ENCODE peak calls at places on chromosomes 7 and 10, in four cellular contexts. B is upper lobe of left lung, S is HCT116, G is K562. F is an unnamed sample. For H3K4me1, the result is how much of the 10 kb centered on the place peaks cover.

GRCh38 chr10:32050145-32050544 is 6.1 kb downstream of the KIF5B start:
- DNase-seq in S (no peak), G (no peak), B (no peak), F (no peak)

GRCh38 chr10:131684976-131685375 is 215.8 kb upstream of the PPP2R2D start:
- DNase-seq in B (no peak), S (no peak), G (no peak), F (no peak)

GRCh38 chr7:42832672-42833071 is 79.2 kb downstream of the C7orf25 start:
- DNase-seq in S (no peak), B (no peak), G (no peak), F (no peak)

GRCh38 chr7:151759591-151760042 is 117.3 kb downstream of the PRKAG2 start:
- DNase-seq in B (no peak), S (peak), G (peak), F (peak)

GRCh38 chr7:140273417-140273816 is 96.6 kb upstream of the KDM7A start:
- DNase-seq in G (no peak), S (no peak), B (peak), F (no peak)

GRCh38 chr7:138872576-138872975 is 74.6 kb upstream of the ATP6V0A4 start:
- DNase-seq in G (no peak), S (peak), B (no peak), F (no peak)

GRCh38 chr10:127906548-127907377 is at the start of gene PTPRE:
- DNase-seq in S (peak), B (peak), G (peak), F (peak)

GRCh38 chr10:127952918-127953317 is 46.0 kb downstream of the PTPRE start:
- DNase-seq in G (no peak), S (no peak), B (no peak), F (no peak)

GRCh38 chr7:95213809-95214492 is 110.4 kb downstream of the PON1 start:
- DNase-seq in B (no peak), G (no peak), S (no peak), F (no peak)

GRCh38 chr7:142636751-142637150 is 112.5 kb upstream of the PRSS1 start:
- DNase-seq in S (no peak), B (no peak), G (no peak), F (no peak)

GRCh38 chr10:14366760-14367159 is 36.0 kb upstream of the FRMD4A start:
- DNase-seq in B (peak), S (no peak), G (no peak), F (no peak)

GRCh38 chr7:122676466-122676865 is 22.5 kb downstream of the RNF133 start:
- DNase-seq in B (no peak), G (no peak), S (no peak), F (no peak)

GRCh38 chr10:34018811-34019210 is 684.3 kb upstream of the NRP1 start:
- DNase-seq in B (no peak), G (no peak), S (no peak), F (no peak)

GRCh38 chr10:73801253-73801590 is 10.2 kb downstream of the NDST2 start:
- DNase-seq in B (no peak), S (no peak), G (no peak), F (no peak)

GRCh38 chr10:97408496-97408992 is 7.4 kb upstream of the RRP12 start:
- DNase-seq in G (no peak), S (no peak), B (peak), F (no peak)
- TF ChIP-seq POLR2AphosphoS5 in G (no peak), S (no peak), B (no peak), F (no peak)

GRCh38 chr7:20213378-20213777 is 3.8 kb downstream of the MACC1 start:
- DNase-seq in S (no peak), G (no peak), B (no peak), F (no peak)
- H3K4me1 ChIP-seq in S (under half), G (under half), B (under half), F (under half)

GRCh38 chr10:124516998-124517397 is 55.4 kb downstream of the LHPP start:
- DNase-seq in B (no peak), G (no peak), S (no peak), F (no peak)

GRCh38 chr10:124517466-124517865 is 55.8 kb downstream of the LHPP start:
- DNase-seq in B (no peak), S (no peak), G (no peak), F (no peak)

GRCh38 chr10:124517931-124518330 is 56.3 kb downstream of the LHPP start:
- DNase-seq in G (no peak), S (no peak), B (no peak), F (no peak)

GRCh38 chr10:124516181-124516580 is 54.6 kb downstream of the LHPP start:
- DNase-seq in B (no peak), G (no peak), S (no peak), F (no peak)

GRCh38 chr10:124518366-124518765 is 56.7 kb downstream of the LHPP start:
- DNase-seq in G (no peak), B (no peak), S (no peak), F (no peak)
- TF ChIP-seq POLR2AphosphoS5 in G (no peak), B (no peak), S (no peak), F (no peak)

GRCh38 chr10:112964482-112964881 is 14.4 kb downstream of the TCF7L2 start:
- DNase-seq in G (no peak), S (no peak), B (no peak), F (no peak)
- H3K4me1 ChIP-seq in G (under half), S (half or more), B (under half), F (under half)

GRCh38 chr10:46284286-46285229 is 2.2 kb upstream of the ANTXRL start:
- DNase-seq in S (peak), G (peak), B (peak), F (peak)
- TF ChIP-seq POLR2AphosphoS5 in S (peak), G (no peak), B (no peak), F (peak)

GRCh38 chr10:114648368-114648767 is 9.7 kb downstream of the ABLIM1 start:
- DNase-seq in G (no peak), B (no peak), S (no peak), F (no peak)
- H3K4me1 ChIP-seq in G (under half), B (under half), S (under half), F (under half)

GRCh38 chr10:133230023-133230319 is at the start of gene UTF1:
- DNase-seq in B (no peak), S (no peak), G (no peak), F (no peak)
- TF ChIP-seq POLR2AphosphoS5 in B (no peak), S (no peak), G (no peak), F (no peak)

GRCh38 chr10:129523723-129524316 is 56.8 kb downstream of the MGMT start:
- DNase-seq in G (no peak), B (no peak), S (no peak), F (no peak)

GRCh38 chr10:129523031-129523722 is 56.1 kb downstream of the MGMT start:
- DNase-seq in G (no peak), B (peak), S (no peak), F (no peak)

GRCh38 chr10:129520440-129521080 is 53.5 kb downstream of the MGMT start:
- DNase-seq in G (no peak), B (no peak), S (no peak), F (no peak)

GRCh38 chr10:129522041-129522585 is 55.1 kb downstream of the MGMT start:
- DNase-seq in S (no peak), G (no peak), B (no peak), F (no peak)

GRCh38 chr10:129521161-129522025 is 54.4 kb downstream of the MGMT start:
- DNase-seq in B (no peak), S (no peak), G (no peak), F (no peak)
- H3K4me1 ChIP-seq in B (under half), S (under half), G (under half), F (under half)

GRCh38 chr7:68470836-68471235 is 1127.4 kb upstream of the AUTS2 start:
- DNase-seq in S (no peak), G (no peak), B (no peak), F (no peak)
- TF ChIP-seq POLR2AphosphoS5 in S (no peak), G (no peak), B (no peak), F (no peak)

F was measured in breast epithelium.